ENCODE peak calls at places on chromosomes 4 and X, in five cellular contexts. L is H4, N is Daoy, V is GM23248, R is NCI-H460. J is an unnamed sample.

GRCh38 chrX:124679199-124679598 is 332.8 kb downstream of the SH2D1A start:
- DNase-seq in R (no peak), N (no peak), L (no peak), V (no peak), J (peak; percentile 38)

GRCh38 chrX:111168314-111168713 is 72.3 kb downstream of the PAK3 start:
- DNase-seq in L (peak; percentile 60), N (peak; percentile 0), R (peak; percentile 14), V (peak; percentile 13), J (peak; percentile 11)

GRCh38 chr4:161564230-161564834 is 599.5 kb downstream of the FSTL5 start:
- DNase-seq in L (no peak), N (no peak), R (no peak), V (peak; percentile 13), J (peak; percentile 39)

GRCh38 chrX:112967341-112967740 is 126.7 kb upstream of the AMOT start:
- DNase-seq in V (peak; percentile 49), R (no peak), L (peak; percentile 3), N (no peak), J (no peak)

GRCh38 chrX:130053236-130053635 is 57.1 kb downstream of the ELF4 start:
- DNase-seq in V (no peak), N (no peak), L (no peak), R (no peak), J (no peak)

GRCh38 chr4:141473952-141474351 is 162.4 kb upstream of the IL15 start:
- DNase-seq in L (no peak), N (no peak), V (peak; percentile 73), R (no peak), J (no peak)

GRCh38 chr4:82496349-82496748 is 65.4 kb downstream of the TMEM150C start:
- DNase-seq in L (no peak), V (no peak), R (no peak), N (no peak), J (no peak)

GRCh38 chr4:107599841-107600240 is 120.2 kb downstream of the PAPSS1 start:
- DNase-seq in N (no peak), V (peak; percentile 13), L (no peak), R (no peak), J (no peak)

GRCh38 chrX:22118161-22118830 is 86.2 kb downstream of the PHEX start:
- DNase-seq in V (peak; percentile 29), N (no peak), R (no peak), L (peak; percentile 14), J (no peak)

GRCh38 chrX:109840585-109840984 is 107.5 kb upstream of the ACSL4 start:
- DNase-seq in N (peak; percentile 87), V (peak; percentile 90), R (peak; percentile 53), L (peak; percentile 94), J (no peak)

GRCh38 chr4:14111730-14112171 is 484.2 kb upstream of the BOD1L1 start:
- DNase-seq in V (peak; percentile 89), L (peak; percentile 4), N (peak; percentile 59), R (no peak), J (peak; percentile 59)

GRCh38 chr4:161189286-161190134 is 974.3 kb downstream of the FSTL5 start:
- DNase-seq in L (no peak), R (no peak), N (no peak), V (no peak), J (no peak)

GRCh38 chrX:132615396-132616131 is 126.7 kb upstream of the MBNL3 start:
- DNase-seq in R (peak; percentile 21), N (peak; percentile 27), L (peak; percentile 41), V (peak; percentile 45), J (peak; percentile 58)

GRCh38 chrX:106948641-106949040 is 28.4 kb downstream of the CLDN2 start:
- DNase-seq in V (peak; percentile 42), R (no peak), N (no peak), L (no peak), J (no peak)

GRCh38 chrX:44223150-44223549 is 120.3 kb downstream of the EFHC2 start:
- DNase-seq in N (peak; percentile 65), R (no peak), V (peak; percentile 51), L (peak; percentile 70), J (no peak)

GRCh38 chrX:21374994-21375794 is 976 bp downstream of the CNKSR2 start:
- DNase-seq in V (no peak), R (no peak), N (peak; percentile 7), L (no peak), J (no peak)

GRCh38 chr4:140238353-140239041 is 84.5 kb upstream of the MAML3 start:
- DNase-seq in V (peak; percentile 94), R (peak; percentile 47), N (peak; percentile 39), L (peak; percentile 54), J (peak; percentile 96)

GRCh38 chr4:18100657-18101056 is 79.1 kb upstream of the LCORL start:
- DNase-seq in L (no peak), V (no peak), R (no peak), N (no peak), J (no peak)

GRCh38 chr4:119284876-119285611 is 36.9 kb downstream of the FABP2 start:
- DNase-seq in L (peak; percentile 23), N (no peak), V (peak; percentile 44), R (no peak), J (no peak)

J was measured in cardiac muscle cell.